ENCODE peak calls at places on chromosomes 12 and 14, in eight cellular contexts. Z, J, R, V, F, T, X and D are unnamed samples.

GRCh38 chr14:22561661-22562579 is 27.1 kb downstream of the DAD1 start:
- DNase-seq in T (no peak), J (no peak), Z (no peak), X (no peak), R (no peak), F (peak), V (no peak), D (no peak)

GRCh38 chr14:95471526-95472304 is 44.7 kb downstream of the SYNE3 start:
- DNase-seq in X (no peak), J (no peak), F (no peak), T (no peak), R (no peak), Z (peak), V (peak), D (no peak)

GRCh38 chr14:75088566-75089373 is 19.3 kb downstream of the ZC2HC1C start:
- DNase-seq in V (peak), R (peak), T (peak), Z (no peak), J (peak), F (peak), X (peak), D (peak)

GRCh38 chr12:65152586-65152985 is 16.8 kb upstream of the LEMD3 start:
- DNase-seq in Z (no peak), J (no peak), T (no peak), V (peak), R (peak), X (no peak), F (no peak), D (no peak)

GRCh38 chr12:61095131-61095530 is 1165.1 kb upstream of the USP15 start:
- DNase-seq in J (no peak), T (peak), F (no peak), Z (no peak), X (no peak), V (peak), R (no peak), D (no peak)

GRCh38 chr14:31411218-31411727 is 9.1 kb downstream of the HEATR5A start:
- DNase-seq in V (peak), J (no peak), Z (no peak), F (no peak), X (no peak), R (no peak), T (no peak), D (no peak)

GRCh38 chr14:32492482-32492881 is 163.4 kb downstream of the AKAP6 start:
- DNase-seq in T (no peak), F (no peak), R (no peak), V (peak), X (no peak), J (no peak), Z (no peak), D (no peak)

GRCh38 chr14:100838493-100839440 is 12.8 kb downstream of the MEG3 start:
- DNase-seq in X (no peak), T (no peak), Z (peak), J (no peak), V (peak), F (no peak), R (no peak), D (peak)

GRCh38 chr12:67434653-67435375 is 165.7 kb downstream of the CAND1 start:
- DNase-seq in J (no peak), Z (no peak), R (peak), X (no peak), T (peak), F (peak), V (peak), D (no peak)
- H3K9ac ChIP-seq in J (no peak), Z (no peak), R (no peak), X (no peak), T (peak), F (no peak), V (peak), D (no peak)

GRCh38 chr12:97324471-97324870 is 138.1 kb upstream of the RMST start:
- DNase-seq in F (no peak), Z (no peak), V (no peak), T (no peak), R (no peak), J (no peak), X (peak), D (no peak)

GRCh38 chr12:97323154-97323553 is 139.4 kb upstream of the RMST start:
- DNase-seq in J (no peak), R (no peak), F (no peak), T (no peak), V (no peak), Z (no peak), X (no peak), D (no peak)

GRCh38 chr12:97321640-97322039 is 141.0 kb upstream of the RMST start:
- DNase-seq in F (no peak), V (no peak), Z (no peak), R (no peak), X (no peak), T (no peak), J (no peak), D (no peak)

DNA sequence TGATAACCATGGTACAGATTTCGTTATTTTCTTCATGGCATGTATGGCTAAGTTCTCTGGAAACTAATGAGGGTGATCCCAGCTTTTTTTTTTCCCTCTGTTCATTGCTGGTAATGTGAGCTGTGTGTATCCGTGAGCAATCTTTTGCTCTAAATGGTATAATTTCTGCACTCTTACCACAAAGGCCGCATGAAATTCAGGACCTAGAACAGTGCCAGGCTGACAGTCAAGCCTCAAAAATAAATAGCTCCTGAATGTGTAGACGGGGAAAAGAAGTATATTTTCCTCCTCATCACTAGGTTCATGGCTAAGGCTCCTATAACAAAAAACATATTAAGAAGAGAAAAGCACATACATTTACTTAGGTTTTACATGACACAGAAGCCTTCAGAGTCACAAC is 140.2 kb upstream of the RMST start:
- DNase-seq in T (no peak), X (no peak), R (no peak), J (no peak), V (no peak), Z (no peak), F (no peak), D (no peak)
- H3K9ac ChIP-seq in T (no peak), X (no peak), R (no peak), J (no peak), V (no peak), Z (no peak), F (no peak), D (no peak)

GRCh38 chr12:47087088-47087688 is 7.4 kb upstream of the AMIGO2 start:
- DNase-seq in T (no peak), F (no peak), R (no peak), V (peak), J (no peak), Z (no peak), X (no peak), D (no peak)

GRCh38 chr12:47082963-47083621 is 3.3 kb upstream of the AMIGO2 start:
- DNase-seq in X (no peak), R (peak), T (peak), V (peak), Z (no peak), F (no peak), J (no peak), D (no peak)

GRCh38 chr12:47082283-47082962 is 2.7 kb upstream of the AMIGO2 start:
- DNase-seq in X (no peak), R (no peak), V (no peak), F (no peak), T (no peak), J (no peak), Z (no peak), D (no peak)

GRCh38 chr12:47085815-47086252 is 6.1 kb upstream of the AMIGO2 start:
- DNase-seq in V (peak), T (peak), R (peak), X (no peak), J (no peak), Z (no peak), F (peak), D (no peak)

DNA sequence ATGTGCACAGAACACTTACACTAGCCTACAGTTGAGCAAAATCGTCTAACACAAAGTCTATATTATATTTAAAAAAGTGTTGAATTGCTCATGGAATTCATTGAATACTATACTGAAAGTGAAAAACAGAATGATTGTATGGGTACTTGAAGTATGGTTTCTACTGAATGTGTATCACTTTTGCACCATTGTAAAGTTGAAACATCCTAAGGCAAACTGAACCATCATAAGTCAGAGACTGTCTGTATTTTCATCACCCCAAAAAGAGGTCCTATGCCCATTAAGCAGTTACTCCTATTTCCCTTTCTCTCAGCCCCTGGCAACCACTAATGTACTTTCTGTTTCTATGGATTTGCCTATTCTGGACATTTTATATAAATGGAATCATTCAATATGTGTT is 4.4 kb upstream of the AMIGO2 start:
- DNase-seq in T (no peak), J (no peak), F (no peak), R (no peak), V (no peak), X (no peak), Z (no peak), D (no peak)
- H3K9ac ChIP-seq in T (no peak), J (no peak), F (no peak), R (peak), V (no peak), X (no peak), Z (no peak), D (no peak)

DNA sequence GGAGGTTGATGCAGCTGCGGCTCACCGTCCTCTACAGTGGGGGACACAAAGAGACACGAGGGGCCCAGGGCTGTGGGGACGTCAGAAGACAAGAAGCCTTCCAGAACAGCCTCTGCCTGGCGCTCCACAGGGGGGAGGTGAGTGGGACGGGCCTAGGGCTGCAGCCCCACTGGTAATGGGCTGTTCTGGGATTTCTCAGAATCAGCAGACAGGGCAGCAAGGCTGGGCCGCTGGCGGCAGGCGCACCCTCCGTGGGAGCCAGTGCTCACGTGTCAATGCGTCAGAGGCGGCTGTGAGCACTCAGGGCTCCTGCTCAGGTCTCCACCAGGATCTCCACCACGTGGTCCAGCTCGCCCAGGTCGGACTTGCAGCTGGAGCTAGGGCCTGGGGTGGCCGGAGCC is 10.0 kb downstream of the CDCA4 start:
- DNase-seq in V (no peak), R (no peak), Z (no peak), J (no peak), X (no peak), F (no peak), T (no peak), D (no peak)
- H3K9ac ChIP-seq in V (no peak), R (no peak), Z (no peak), J (no peak), X (no peak), F (no peak), T (no peak), D (no peak)

GRCh38 chr12:1806301-1807106 is 13.9 kb upstream of the LRTM2 start:
- DNase-seq in V (peak), F (no peak), Z (peak), R (no peak), T (no peak), X (no peak), J (no peak), D (no peak)
- H3K9ac ChIP-seq in V (no peak), F (no peak), Z (no peak), R (no peak), T (no peak), X (no peak), J (no peak), D (no peak)

DNA sequence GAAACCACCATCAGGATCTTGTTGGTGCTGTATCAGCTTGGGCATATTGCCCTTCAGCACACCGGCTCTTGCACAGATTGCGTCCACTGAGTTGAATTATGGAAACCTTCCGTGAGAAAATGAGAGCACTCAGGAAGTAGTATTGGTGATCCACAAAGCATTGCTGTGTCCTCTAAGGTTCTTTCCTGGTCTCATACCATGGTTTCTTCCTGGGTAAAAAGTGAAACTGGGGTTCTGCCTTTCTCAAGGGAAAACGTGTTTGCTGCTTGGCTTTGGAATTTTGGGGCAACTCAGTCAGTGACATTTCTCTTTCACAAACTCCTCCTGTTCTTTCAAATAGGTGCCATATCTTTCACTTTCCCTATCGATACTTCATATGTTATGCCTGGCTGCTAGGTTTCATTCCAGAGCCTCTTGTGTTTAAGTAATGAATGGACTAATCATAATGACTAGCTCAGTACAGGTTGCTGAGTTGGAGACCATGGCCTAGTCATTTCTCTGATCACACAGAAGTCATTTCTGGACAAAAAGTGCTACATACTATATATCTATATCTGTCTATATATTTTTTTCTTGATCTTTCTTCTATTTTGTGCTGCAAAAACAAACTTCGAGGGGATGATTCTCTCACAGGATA is 423.5 kb downstream of the ZFP36L1 start:
- DNase-seq in T (no peak), F (no peak), J (no peak), V (no peak), X (no peak), Z (no peak), R (no peak), D (no peak)
- H3K9ac ChIP-seq in T (no peak), F (no peak), J (no peak), V (no peak), X (no peak), Z (no peak), R (no peak), D (no peak)

GRCh38 chr12:121805800-121806555 is 2.2 kb downstream of the SETD1B start:
- DNase-seq in V (no peak), R (peak), T (peak), J (no peak), F (no peak), X (no peak), Z (peak), D (no peak)

GRCh38 chr12:121805171-121805687 is 1.4 kb downstream of the SETD1B start:
- DNase-seq in F (no peak), J (no peak), R (peak), X (no peak), V (no peak), T (peak), Z (peak), D (peak)

GRCh38 chr12:121808623-121809022 is 4.8 kb downstream of the SETD1B start:
- DNase-seq in Z (no peak), J (no peak), T (no peak), F (no peak), V (no peak), R (no peak), X (no peak), D (no peak)

GRCh38 chr12:121807656-121808347 is 4.0 kb downstream of the SETD1B start:
- DNase-seq in V (no peak), J (no peak), T (no peak), Z (peak), X (no peak), F (no peak), R (no peak), D (no peak)

DNA sequence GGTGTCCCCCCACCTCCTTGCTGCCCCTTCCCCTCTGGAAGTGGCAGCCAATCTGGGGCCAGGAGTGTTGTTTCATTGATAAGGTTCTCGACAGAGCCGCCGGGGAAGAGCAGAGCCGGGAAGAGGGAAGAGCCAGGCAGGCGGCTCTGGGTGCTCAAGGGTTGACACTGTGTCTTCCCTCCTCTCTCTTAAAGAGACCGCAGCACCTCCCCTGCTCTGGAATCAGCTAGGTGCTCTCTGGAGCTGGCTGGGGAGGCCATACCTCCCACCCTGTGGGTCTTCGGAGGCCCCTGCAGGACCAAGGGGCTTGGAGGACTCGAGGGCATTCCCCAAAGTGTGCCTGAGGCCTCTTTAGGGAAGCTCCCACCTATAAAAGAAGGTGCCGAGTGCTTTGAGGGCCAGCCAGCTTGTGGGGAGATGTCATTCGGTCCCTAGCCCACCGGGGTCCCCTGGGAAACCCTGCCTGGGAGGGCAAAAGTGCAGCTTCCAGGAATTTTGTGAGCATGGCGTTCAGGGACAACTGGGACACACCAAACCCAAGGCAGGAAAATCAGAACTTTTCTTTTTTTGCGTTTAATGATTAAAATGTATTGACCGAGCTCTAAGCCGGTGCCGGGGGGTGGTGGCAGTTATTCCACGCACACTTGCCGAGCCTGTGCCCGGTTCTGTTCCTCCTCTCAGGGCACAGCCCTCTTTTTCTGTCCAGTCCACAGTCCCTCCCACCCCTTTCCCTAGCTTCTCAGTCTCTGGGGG is 2.9 kb downstream of the SETD1B start:
- DNase-seq in Z (peak), R (peak), J (no peak), X (no peak), F (no peak), T (peak), V (no peak), D (peak)
- H3K9ac ChIP-seq in Z (peak), R (peak), J (peak), X (no peak), F (peak), T (peak), V (peak), D (peak)

GRCh38 chr12:1839956-1840550 is 19.7 kb downstream of the LRTM2 start:
- DNase-seq in Z (no peak), J (no peak), T (peak), X (no peak), F (peak), V (no peak), R (no peak), D (no peak)
- H3K9ac ChIP-seq in Z (no peak), J (no peak), T (no peak), X (no peak), F (no peak), V (no peak), R (no peak), D (no peak)